ENCODE peak calls at places on chromosomes 4 and X, in seven cellular contexts. K, B, O, C, X, L and A are unnamed samples.

GRCh38 chr4:173486714-173487392 is 43.2 kb downstream of the HAND2 start:
- DNase-seq in K (no peak), B (no peak), O (no peak), C (no peak), X (no peak), L (no peak), A (no peak)

GRCh38 chr4:117331817-117332216 is 246.4 kb upstream of the TRAM1L1 start:
- DNase-seq in K (no peak), B (no peak), O (no peak), C (no peak), X (no peak), L (no peak), A (no peak)

GRCh38 chrX:67619253-67619652 is 75.4 kb downstream of the AR start:
- DNase-seq in K (no peak), B (no peak), O (no peak), C (no peak), X (no peak), L (peak; percentile 7), A (no peak)

GRCh38 chr4:94517492-94517891 is 65.8 kb downstream of the PDLIM5 start:
- DNase-seq in K (no peak), B (no peak), O (no peak), C (no peak), X (no peak), L (no peak), A (no peak)

GRCh38 chr4:32631824-32632223 is 1911.7 kb downstream of the PCDH7 start:
- DNase-seq in K (no peak), B (no peak), O (no peak), C (no peak), X (no peak), L (no peak), A (no peak)

GRCh38 chrX:117860517-117860916 is 256.1 kb downstream of the KLHL13 start:
- DNase-seq in K (no peak), B (no peak), O (no peak), C (no peak), X (no peak), L (no peak), A (no peak)

GRCh38 chrX:7372843-7373525 is 225.0 kb upstream of the PUDP start:
- DNase-seq in K (peak; percentile 79), B (no peak), O (no peak), C (no peak), X (no peak), L (no peak), A (no peak)

GRCh38 chrX:122856205-122856604 is 327.9 kb upstream of the GRIA3 start:
- DNase-seq in K (no peak), B (no peak), O (no peak), C (no peak), X (no peak), L (no peak), A (no peak)

GRCh38 chr4:181959121-181959520 is 284.1 kb upstream of the TENM3 start:
- DNase-seq in K (peak; percentile 15), B (peak; percentile 46), O (no peak), C (no peak), X (no peak), L (no peak), A (no peak)

GRCh38 chr4:186643501-186644315 is 79.9 kb downstream of the FAT1 start:
- DNase-seq in K (peak; percentile 83), B (peak; percentile 31), O (no peak), C (no peak), X (no peak), L (peak; percentile 18), A (no peak)

GRCh38 chrX:75181721-75182120 is 25.6 kb upstream of the ABCB7 start:
- DNase-seq in K (no peak), B (peak; percentile 12), O (no peak), C (no peak), X (no peak), L (no peak), A (no peak)

GRCh38 chr4:185341377-185341776 is 54.3 kb downstream of the LRP2BP start:
- DNase-seq in K (no peak), B (no peak), O (no peak), C (no peak), X (no peak), L (no peak), A (no peak)

GRCh38 chr4:87017580-87018061 is 82.8 kb downstream of the AFF1 start:
- DNase-seq in K (no peak), B (no peak), O (no peak), C (no peak), X (no peak), L (no peak), A (no peak)

GRCh38 chr4:141636077-141636770 is at the start of gene IL15:
- DNase-seq in K (peak; percentile 86), B (no peak), O (peak; percentile 74), C (peak; percentile 57), X (peak; percentile 81), L (peak; percentile 77), A (no peak)

GRCh38 chrX:56231706-56232105 is 450 bp upstream of the KLF8 start:
- DNase-seq in K (no peak), B (no peak), O (no peak), C (no peak), X (no peak), L (no peak), A (no peak)

GRCh38 chr4:124290678-124291077 is 421.9 kb downstream of the ANKRD50 start:
- DNase-seq in K (peak; percentile 68), B (no peak), O (no peak), C (no peak), X (no peak), L (no peak), A (no peak)

GRCh38 chr4:102036619-102037376 is 246.3 kb downstream of the BANK1 start:
- DNase-seq in K (no peak), B (no peak), O (no peak), C (no peak), X (no peak), L (no peak), A (no peak)

GRCh38 chrX:133249659-133250058 is 31.5 kb upstream of the TFDP3 start:
- DNase-seq in K (peak; percentile 44), B (no peak), O (no peak), C (no peak), X (no peak), L (no peak), A (no peak)
- TF ChIP-seq CTCF in K (peak; percentile 53), B (peak; percentile 13), O (no peak), C (no peak), X (no peak), L (no peak), A (no peak)

GRCh38 chrX:15512401-15512965 is 11.9 kb downstream of the BMX start:
- DNase-seq in K (peak; percentile 67), B (no peak), O (no peak), C (no peak), X (no peak), L (no peak), A (no peak)
- TF ChIP-seq CTCF in K (no peak), B (no peak), O (no peak), C (no peak), X (no peak), L (no peak), A (no peak)

DNA sequence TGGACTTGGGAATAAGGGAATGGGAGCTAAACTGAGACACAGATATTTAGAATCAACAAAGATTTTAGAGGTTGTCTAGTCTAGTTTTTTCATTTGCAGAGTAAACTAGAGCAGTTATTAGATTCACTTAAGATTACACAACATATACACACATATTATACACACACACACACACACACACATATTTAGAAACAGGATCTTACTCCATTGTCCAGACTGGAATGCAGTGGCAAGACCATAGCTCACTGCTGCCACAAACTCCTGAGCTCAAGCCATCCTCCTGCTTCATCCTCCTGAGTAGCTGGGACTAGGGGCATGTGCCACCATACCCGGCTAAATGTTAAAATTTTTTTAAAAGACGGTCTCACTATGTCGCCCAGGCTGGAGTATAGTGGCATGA is 127.8 kb downstream of the TSPAN5 start:
- DNase-seq in K (no peak), B (no peak), O (no peak), C (no peak), X (no peak), L (no peak), A (no peak)
- TF ChIP-seq CTCF in K (no peak), B (no peak), O (no peak), C (no peak), X (no peak), L (no peak), A (no peak)

DNA sequence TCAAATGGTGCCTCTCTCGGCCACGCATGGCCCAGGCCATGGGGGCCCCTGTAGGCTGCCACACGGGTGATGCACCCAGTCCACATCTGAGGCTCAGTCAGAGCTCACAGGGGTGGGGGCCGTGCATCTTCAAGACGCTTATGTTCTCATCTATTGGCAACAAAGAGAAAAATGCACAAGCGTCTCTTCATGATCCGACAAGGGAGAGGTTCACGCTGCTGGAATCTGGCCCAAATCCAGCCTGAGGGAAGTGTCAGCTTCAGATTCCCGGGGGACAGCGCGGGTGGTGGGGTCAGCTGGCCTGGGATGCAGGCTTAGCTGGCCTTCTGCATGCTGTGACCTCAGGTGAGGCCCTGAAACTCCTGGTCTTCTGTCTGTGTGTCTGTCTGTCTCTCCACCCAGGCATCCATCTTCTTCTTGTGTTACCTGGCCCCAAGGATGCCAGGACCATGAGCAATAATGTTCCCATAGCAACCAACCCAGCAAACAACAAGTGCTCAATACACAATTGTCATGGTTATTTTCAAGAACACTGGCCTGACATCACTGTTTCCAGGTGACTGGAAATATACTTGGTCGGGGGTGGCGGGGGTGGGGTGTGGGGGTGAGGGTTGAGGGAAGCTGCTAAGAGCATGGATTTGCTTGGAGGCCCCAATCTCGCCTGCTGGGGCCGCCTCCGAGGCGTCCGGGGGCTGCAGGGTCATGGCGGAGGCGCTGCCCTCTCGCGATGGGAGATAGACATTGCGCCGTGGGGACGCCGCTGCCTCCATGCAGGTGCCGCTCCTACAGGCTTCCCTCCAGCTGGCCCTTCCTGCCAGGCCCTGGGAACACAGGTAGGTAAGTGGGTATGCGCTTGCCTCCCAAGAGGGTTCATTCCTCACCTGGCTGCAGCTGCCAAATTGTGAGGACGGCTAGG is 48.3 kb downstream of the ABLIM2 start:
- DNase-seq in K (peak; percentile 40), B (no peak), O (no peak), C (no peak), X (no peak), L (peak; percentile 43), A (no peak)
- TF ChIP-seq CTCF in K (no peak), B (peak; percentile 23), O (no peak), C (no peak), X (no peak), L (no peak), A (no peak)

DNA sequence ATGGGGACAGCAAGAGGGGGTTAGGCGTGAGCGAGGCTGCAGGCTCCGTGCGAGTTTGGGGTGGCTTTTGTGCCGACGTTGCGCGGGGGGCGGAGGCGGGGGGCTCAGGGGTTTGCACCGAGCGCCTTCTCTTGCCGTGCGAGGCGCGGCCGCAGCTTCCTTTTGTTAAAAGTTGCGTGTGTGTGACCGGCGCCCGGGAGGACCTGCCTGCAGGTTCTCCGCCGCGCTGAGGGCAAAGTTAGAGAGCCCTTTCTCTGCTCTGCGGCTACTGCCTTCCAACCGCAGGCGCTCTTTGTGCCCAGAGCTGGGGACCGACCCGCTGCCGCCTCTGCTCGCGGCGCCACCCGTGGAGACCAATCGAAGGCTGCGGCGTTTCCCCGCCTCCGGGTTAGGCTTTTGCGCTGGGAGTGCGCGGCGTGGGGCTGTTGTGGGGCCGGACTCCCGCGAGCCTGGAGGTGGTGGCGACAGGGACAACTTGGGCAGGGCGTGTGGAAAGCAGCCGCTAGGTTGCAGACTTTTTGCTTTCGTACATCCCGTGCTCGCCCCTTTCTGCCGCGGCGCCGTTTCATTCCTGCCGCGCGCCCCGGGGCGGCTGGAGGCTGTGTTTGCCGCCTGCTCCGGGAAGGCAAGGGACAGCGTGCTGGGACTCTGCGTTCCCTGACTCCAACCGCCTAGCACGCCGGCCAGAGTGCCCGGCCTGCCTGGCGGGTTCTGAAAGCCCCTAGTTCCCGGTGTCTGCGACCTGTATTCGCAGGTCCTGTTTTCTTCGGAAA is 750 bp downstream of the KIT start:
- DNase-seq in K (peak; percentile 36), B (peak; percentile 8), O (peak; percentile 36), C (no peak), X (peak; percentile 41), L (peak; percentile 54), A (no peak)
- TF ChIP-seq CTCF in K (peak; percentile 34), B (peak; percentile 20), O (no peak), C (no peak), X (peak; percentile 7), L (no peak), A (peak; percentile 22)

GRCh38 chr4:825969-826330 is at the start of gene CPLX1:
- DNase-seq in K (peak; percentile 6), B (no peak), O (no peak), C (no peak), X (no peak), L (peak; percentile 41), A (no peak)
- TF ChIP-seq CTCF in K (no peak), B (no peak), O (no peak), C (no peak), X (no peak), L (no peak), A (no peak)